ENCODE peak calls at places on chromosomes 12 and 14, in eight cellular contexts. One of them, this sample, is unnamed.

GRCh38 chr14:95480109-95480886 is 36.2 kb downstream of the SYNE3 start:
- DNase-seq in H4: no peak
- DNase-seq in HT1080: peak; percentile 36
- DNase-seq in B cell: peak; percentile 67
- DNase-seq in NCI-H1048: no peak
- DNase-seq in NCI-H1105 treated with DMSO at 0.1 percent for 48 hours: no peak
- DNase-seq in M059J: no peak
- DNase-seq in WERI-Rb-1: no peak
- DNase-seq in this sample: no peak

GRCh38 chr12:79547044-79547734 is 143.6 kb downstream of the PAWR start:
- DNase-seq in H4: peak; percentile 50
- DNase-seq in HT1080: peak; percentile 98
- DNase-seq in B cell: no peak
- DNase-seq in NCI-H1048: no peak
- DNase-seq in NCI-H1105 treated with DMSO at 0.1 percent for 48 hours: no peak
- DNase-seq in M059J: peak; percentile 98
- DNase-seq in WERI-Rb-1: no peak
- DNase-seq in this sample: no peak

GRCh38 chr12:96241484-96242256 is 47.5 kb downstream of the ELK3 start:
- DNase-seq in H4: no peak
- DNase-seq in HT1080: no peak
- DNase-seq in B cell: peak; percentile 38
- DNase-seq in NCI-H1048: no peak
- DNase-seq in NCI-H1105 treated with DMSO at 0.1 percent for 48 hours: no peak
- DNase-seq in M059J: peak; percentile 39
- DNase-seq in WERI-Rb-1: no peak
- DNase-seq in this sample: no peak

GRCh38 chr12:68587448-68587873 is 23.2 kb upstream of the RAP1B start:
- DNase-seq in H4: peak; percentile 15
- DNase-seq in HT1080: no peak
- DNase-seq in B cell: peak; percentile 68
- DNase-seq in NCI-H1048: no peak
- DNase-seq in NCI-H1105 treated with DMSO at 0.1 percent for 48 hours: no peak
- DNase-seq in M059J: peak; percentile 65
- DNase-seq in WERI-Rb-1: no peak
- DNase-seq in this sample: no peak

GRCh38 chr12:116378002-116378401 is 100.5 kb upstream of the MED13L start:
- DNase-seq in H4: no peak
- DNase-seq in HT1080: no peak
- DNase-seq in B cell: no peak
- DNase-seq in NCI-H1048: no peak
- DNase-seq in NCI-H1105 treated with DMSO at 0.1 percent for 48 hours: no peak
- DNase-seq in M059J: no peak
- DNase-seq in WERI-Rb-1: no peak
- DNase-seq in this sample: no peak

GRCh38 chr14:104230946-104231345 is 92.6 kb downstream of the KIF26A start:
- DNase-seq in H4: no peak
- DNase-seq in HT1080: no peak
- DNase-seq in B cell: no peak
- DNase-seq in NCI-H1048: no peak
- DNase-seq in NCI-H1105 treated with DMSO at 0.1 percent for 48 hours: no peak
- DNase-seq in M059J: no peak
- DNase-seq in WERI-Rb-1: peak; percentile 2
- DNase-seq in this sample: no peak

GRCh38 chr14:33780035-33780434 is 170.8 kb downstream of the EGLN3 start:
- DNase-seq in H4: no peak
- DNase-seq in HT1080: no peak
- DNase-seq in B cell: no peak
- DNase-seq in NCI-H1048: no peak
- DNase-seq in NCI-H1105 treated with DMSO at 0.1 percent for 48 hours: no peak
- DNase-seq in M059J: no peak
- DNase-seq in WERI-Rb-1: no peak
- DNase-seq in this sample: no peak

GRCh38 chr12:122160761-122161160 is 13.3 kb downstream of the IL31 start:
- DNase-seq in H4: no peak
- DNase-seq in HT1080: no peak
- DNase-seq in B cell: no peak
- DNase-seq in NCI-H1048: no peak
- DNase-seq in NCI-H1105 treated with DMSO at 0.1 percent for 48 hours: no peak
- DNase-seq in M059J: no peak
- DNase-seq in WERI-Rb-1: no peak
- DNase-seq in this sample: no peak

GRCh38 chr12:15599266-15600037 is 189.7 kb downstream of the EPS8 start:
- DNase-seq in H4: peak; percentile 55
- DNase-seq in HT1080: peak; percentile 58
- DNase-seq in B cell: no peak
- DNase-seq in NCI-H1048: no peak
- DNase-seq in NCI-H1105 treated with DMSO at 0.1 percent for 48 hours: peak; percentile 38
- DNase-seq in M059J: peak; percentile 85
- DNase-seq in WERI-Rb-1: no peak
- DNase-seq in this sample: no peak

GRCh38 chr12:116202433-116202832 is 75.1 kb downstream of the MED13L start:
- DNase-seq in H4: no peak
- DNase-seq in HT1080: no peak
- DNase-seq in B cell: no peak
- DNase-seq in NCI-H1048: no peak
- DNase-seq in NCI-H1105 treated with DMSO at 0.1 percent for 48 hours: no peak
- DNase-seq in M059J: no peak
- DNase-seq in WERI-Rb-1: no peak
- DNase-seq in this sample: no peak

GRCh38 chr12:116426391-116427136 is 132.6 kb upstream of the MAP1LC3B2 start:
- DNase-seq in H4: peak; percentile 88
- DNase-seq in HT1080: peak; percentile 99
- DNase-seq in B cell: no peak
- DNase-seq in NCI-H1048: no peak
- DNase-seq in NCI-H1105 treated with DMSO at 0.1 percent for 48 hours: no peak
- DNase-seq in M059J: peak; percentile 99
- DNase-seq in WERI-Rb-1: no peak
- DNase-seq in this sample: peak; percentile 93

GRCh38 chr14:55329999-55330710 is 58.9 kb downstream of the FBXO34 start:
- DNase-seq in H4: no peak
- DNase-seq in HT1080: peak; percentile 37
- DNase-seq in B cell: no peak
- DNase-seq in NCI-H1048: no peak
- DNase-seq in NCI-H1105 treated with DMSO at 0.1 percent for 48 hours: no peak
- DNase-seq in M059J: peak; percentile 53
- DNase-seq in WERI-Rb-1: no peak
- DNase-seq in this sample: no peak

GRCh38 chr12:125324861-125325260 is 259.6 kb downstream of the AACS start:
- DNase-seq in H4: no peak
- DNase-seq in HT1080: no peak
- DNase-seq in B cell: no peak
- DNase-seq in NCI-H1048: no peak
- DNase-seq in NCI-H1105 treated with DMSO at 0.1 percent for 48 hours: no peak
- DNase-seq in M059J: no peak
- DNase-seq in WERI-Rb-1: no peak
- DNase-seq in this sample: no peak

GRCh38 chr12:18998343-18999270 is 130.9 kb upstream of the PLEKHA5 start:
- DNase-seq in H4: peak; percentile 4
- DNase-seq in HT1080: peak; percentile 88
- DNase-seq in B cell: no peak
- DNase-seq in NCI-H1048: no peak
- DNase-seq in NCI-H1105 treated with DMSO at 0.1 percent for 48 hours: peak; percentile 15
- DNase-seq in M059J: peak; percentile 88
- DNase-seq in WERI-Rb-1: no peak
- DNase-seq in this sample: no peak

GRCh38 chr14:28954025-28954424 is 187.4 kb downstream of the FOXG1 start:
- DNase-seq in H4: no peak
- DNase-seq in HT1080: no peak
- DNase-seq in B cell: no peak
- DNase-seq in NCI-H1048: no peak
- DNase-seq in NCI-H1105 treated with DMSO at 0.1 percent for 48 hours: no peak
- DNase-seq in M059J: no peak
- DNase-seq in WERI-Rb-1: no peak
- DNase-seq in this sample: no peak

GRCh38 chr14:35390577-35391387 is 13.8 kb downstream of the NFKBIA start:
- DNase-seq in H4: no peak
- DNase-seq in HT1080: peak; percentile 35
- DNase-seq in B cell: no peak
- DNase-seq in NCI-H1048: no peak
- DNase-seq in NCI-H1105 treated with DMSO at 0.1 percent for 48 hours: peak; percentile 22
- DNase-seq in M059J: peak; percentile 80
- DNase-seq in WERI-Rb-1: no peak
- DNase-seq in this sample: no peak

GRCh38 chr12:92403210-92404175 is 257.8 kb upstream of the BTG1 start:
- DNase-seq in H4: no peak
- DNase-seq in HT1080: no peak
- DNase-seq in B cell: peak; percentile 74
- DNase-seq in NCI-H1048: no peak
- DNase-seq in NCI-H1105 treated with DMSO at 0.1 percent for 48 hours: no peak
- DNase-seq in M059J: no peak
- DNase-seq in WERI-Rb-1: peak; percentile 9
- DNase-seq in this sample: peak; percentile 60

GRCh38 chr12:25986169-25986568 is 27.7 kb downstream of the RASSF8 start:
- DNase-seq in H4: no peak
- DNase-seq in HT1080: no peak
- DNase-seq in B cell: no peak
- DNase-seq in NCI-H1048: no peak
- DNase-seq in NCI-H1105 treated with DMSO at 0.1 percent for 48 hours: no peak
- DNase-seq in M059J: no peak
- DNase-seq in WERI-Rb-1: no peak
- DNase-seq in this sample: no peak

GRCh38 chr12:19527876-19528275 is 88.6 kb downstream of the AEBP2 start:
- DNase-seq in H4: no peak
- DNase-seq in HT1080: no peak
- DNase-seq in B cell: no peak
- DNase-seq in NCI-H1048: no peak
- DNase-seq in NCI-H1105 treated with DMSO at 0.1 percent for 48 hours: no peak
- DNase-seq in M059J: no peak
- DNase-seq in WERI-Rb-1: no peak
- DNase-seq in this sample: no peak

GRCh38 chr14:49036236-49036635 is 549.9 kb downstream of the RPS29 start:
- DNase-seq in H4: no peak
- DNase-seq in HT1080: no peak
- DNase-seq in B cell: no peak
- DNase-seq in NCI-H1048: no peak
- DNase-seq in NCI-H1105 treated with DMSO at 0.1 percent for 48 hours: no peak
- DNase-seq in M059J: no peak
- DNase-seq in WERI-Rb-1: no peak
- DNase-seq in this sample: no peak

GRCh38 chr14:93035917-93036651 is 79.6 kb downstream of the ITPK1 start:
- DNase-seq in H4: no peak
- DNase-seq in HT1080: peak; percentile 77
- DNase-seq in B cell: no peak
- DNase-seq in NCI-H1048: no peak
- DNase-seq in NCI-H1105 treated with DMSO at 0.1 percent for 48 hours: no peak
- DNase-seq in M059J: peak; percentile 31
- DNase-seq in WERI-Rb-1: no peak
- DNase-seq in this sample: no peak

GRCh38 chr12:69070319-69071090 is 137.5 kb upstream of the CPM start:
- DNase-seq in H4: peak; percentile 36
- DNase-seq in HT1080: peak; percentile 67
- DNase-seq in B cell: peak; percentile 68
- DNase-seq in NCI-H1048: peak; percentile 39
- DNase-seq in NCI-H1105 treated with DMSO at 0.1 percent for 48 hours: peak; percentile 32
- DNase-seq in M059J: peak; percentile 72
- DNase-seq in WERI-Rb-1: peak; percentile 52
- DNase-seq in this sample: no peak

GRCh38 chr14:92973265-92973797 is 50.4 kb downstream of the CHGA start:
- DNase-seq in H4: no peak
- DNase-seq in HT1080: peak; percentile 47
- DNase-seq in B cell: peak; percentile 20
- DNase-seq in NCI-H1048: no peak
- DNase-seq in NCI-H1105 treated with DMSO at 0.1 percent for 48 hours: peak; percentile 18
- DNase-seq in M059J: peak; percentile 64
- DNase-seq in WERI-Rb-1: peak; percentile 91
- DNase-seq in this sample: peak; percentile 94

GRCh38 chr12:120489018-120489417 is 6.9 kb upstream of the DYNLL1 start:
- DNase-seq in H4: no peak
- DNase-seq in HT1080: no peak
- DNase-seq in B cell: no peak
- DNase-seq in NCI-H1048: no peak
- DNase-seq in NCI-H1105 treated with DMSO at 0.1 percent for 48 hours: no peak
- DNase-seq in M059J: no peak
- DNase-seq in WERI-Rb-1: no peak
- DNase-seq in this sample: no peak

GRCh38 chr12:113066806-113067400 is 10.4 kb downstream of the DTX1 start:
- DNase-seq in H4: no peak
- DNase-seq in HT1080: no peak
- DNase-seq in B cell: no peak
- DNase-seq in NCI-H1048: no peak
- DNase-seq in NCI-H1105 treated with DMSO at 0.1 percent for 48 hours: no peak
- DNase-seq in M059J: no peak
- DNase-seq in WERI-Rb-1: no peak
- DNase-seq in this sample: no peak

GRCh38 chr12:64744422-64745258 is 14.6 kb downstream of the GNS start:
- DNase-seq in H4: no peak
- DNase-seq in HT1080: peak; percentile 68
- DNase-seq in B cell: no peak
- DNase-seq in NCI-H1048: no peak
- DNase-seq in NCI-H1105 treated with DMSO at 0.1 percent for 48 hours: no peak
- DNase-seq in M059J: peak; percentile 51
- DNase-seq in WERI-Rb-1: no peak
- DNase-seq in this sample: no peak

GRCh38 chr12:14126692-14127091 is 145.3 kb upstream of the GRIN2B start:
- DNase-seq in H4: no peak
- DNase-seq in HT1080: no peak
- DNase-seq in B cell: no peak
- DNase-seq in NCI-H1048: no peak
- DNase-seq in NCI-H1105 treated with DMSO at 0.1 percent for 48 hours: no peak
- DNase-seq in M059J: no peak
- DNase-seq in WERI-Rb-1: no peak
- DNase-seq in this sample: no peak

GRCh38 chr14:55398679-55399078 is 13.0 kb downstream of the ATG14 start:
- DNase-seq in H4: peak; percentile 91
- DNase-seq in HT1080: peak; percentile 96
- DNase-seq in B cell: no peak
- DNase-seq in NCI-H1048: no peak
- DNase-seq in NCI-H1105 treated with DMSO at 0.1 percent for 48 hours: no peak
- DNase-seq in M059J: peak; percentile 96
- DNase-seq in WERI-Rb-1: no peak
- DNase-seq in this sample: no peak

GRCh38 chr14:51004801-51005526 is 60.7 kb upstream of the PYGL start:
- DNase-seq in H4: peak; percentile 42
- DNase-seq in HT1080: peak; percentile 68
- DNase-seq in B cell: no peak
- DNase-seq in NCI-H1048: no peak
- DNase-seq in NCI-H1105 treated with DMSO at 0.1 percent for 48 hours: no peak
- DNase-seq in M059J: peak; percentile 82
- DNase-seq in WERI-Rb-1: peak; percentile 42
- DNase-seq in this sample: no peak

GRCh38 chr14:103618999-103619398 is 10.0 kb upstream of the KLC1 start:
- DNase-seq in H4: no peak
- DNase-seq in HT1080: peak; percentile 56
- DNase-seq in B cell: no peak
- DNase-seq in NCI-H1048: no peak
- DNase-seq in NCI-H1105 treated with DMSO at 0.1 percent for 48 hours: no peak
- DNase-seq in M059J: peak; percentile 62
- DNase-seq in WERI-Rb-1: no peak
- DNase-seq in this sample: no peak

GRCh38 chr12:56151672-56152131 is 685 bp upstream of the MYL6B start:
- DNase-seq in H4: no peak
- DNase-seq in HT1080: no peak
- DNase-seq in B cell: peak; percentile 66
- DNase-seq in NCI-H1048: no peak
- DNase-seq in NCI-H1105 treated with DMSO at 0.1 percent for 48 hours: peak; percentile 42
- DNase-seq in M059J: no peak
- DNase-seq in WERI-Rb-1: peak; percentile 78
- DNase-seq in this sample: no peak

GRCh38 chr12:24473097-24473496 is 475.8 kb downstream of the BCAT1 start:
- DNase-seq in H4: no peak
- DNase-seq in HT1080: no peak
- DNase-seq in B cell: no peak
- DNase-seq in NCI-H1048: no peak
- DNase-seq in NCI-H1105 treated with DMSO at 0.1 percent for 48 hours: no peak
- DNase-seq in M059J: no peak
- DNase-seq in WERI-Rb-1: no peak
- DNase-seq in this sample: no peak

GRCh38 chr12:32089156-32089950 is 17.3 kb upstream of the BICD1 start:
- DNase-seq in H4: peak; percentile 78
- DNase-seq in HT1080: peak; percentile 42
- DNase-seq in B cell: no peak
- DNase-seq in NCI-H1048: no peak
- DNase-seq in NCI-H1105 treated with DMSO at 0.1 percent for 48 hours: no peak
- DNase-seq in M059J: peak; percentile 99
- DNase-seq in WERI-Rb-1: peak; percentile 13
- DNase-seq in this sample: no peak

GRCh38 chr14:86570371-86570770 is 1040.4 kb downstream of the FLRT2 start:
- DNase-seq in H4: no peak
- DNase-seq in HT1080: no peak
- DNase-seq in B cell: no peak
- DNase-seq in NCI-H1048: no peak
- DNase-seq in NCI-H1105 treated with DMSO at 0.1 percent for 48 hours: no peak
- DNase-seq in M059J: no peak
- DNase-seq in WERI-Rb-1: no peak
- DNase-seq in this sample: no peak

This sample was measured in esophagus muscularis mucosa.